ENCODE peak calls at places on chromosome 18, in ten cellular contexts. One of them, this sample, is unnamed.

GRCh38 chr18:63511285-63511684 is 30.9 kb upstream of the SERPINB12 start:
- DNase-seq in H1: peak; percentile 44
- DNase-seq in Calu3: peak; percentile 61
- DNase-seq in left ventricle myocardium inferior: no peak
- DNase-seq in RWPE1: peak; percentile 28
- DNase-seq in prostate gland: peak; percentile 22
- DNase-seq in AG10803: peak; percentile 57
- DNase-seq in cardiac fibroblast: peak; percentile 73
- DNase-seq in GM12865: peak; percentile 22
- DNase-seq in Peyer's patch: no peak
- DNase-seq in this sample: no peak

GRCh38 chr18:25231327-25231691 is 120.7 kb downstream of the ZNF521 start:
- DNase-seq in H1: no peak
- DNase-seq in RWPE1: no peak
- DNase-seq in prostate gland: no peak
- DNase-seq in GM12865: no peak
- DNase-seq in Calu3: no peak
- DNase-seq in Peyer's patch: no peak
- DNase-seq in AG10803: no peak
- DNase-seq in left ventricle myocardium inferior: no peak
- DNase-seq in cardiac fibroblast: no peak
- DNase-seq in this sample: no peak

GRCh38 chr18:74534981-74535649 is 815 bp downstream of the CNDP1 start:
- DNase-seq in GM12865: peak; percentile 66
- DNase-seq in H1: no peak
- DNase-seq in AG10803: no peak
- DNase-seq in Peyer's patch: no peak
- DNase-seq in prostate gland: no peak
- DNase-seq in cardiac fibroblast: no peak
- DNase-seq in left ventricle myocardium inferior: no peak
- DNase-seq in RWPE1: no peak
- DNase-seq in Calu3: no peak
- DNase-seq in this sample: no peak

GRCh38 chr18:59907172-59907571 is 7.4 kb downstream of the PMAIP1 start:
- DNase-seq in left ventricle myocardium inferior: no peak
- DNase-seq in AG10803: peak; percentile 8
- DNase-seq in prostate gland: no peak
- DNase-seq in Calu3: no peak
- DNase-seq in cardiac fibroblast: no peak
- DNase-seq in Peyer's patch: no peak
- DNase-seq in H1: no peak
- DNase-seq in GM12865: peak; percentile 65
- DNase-seq in RWPE1: no peak
- DNase-seq in this sample: no peak

GRCh38 chr18:9066358-9066757 is 36.1 kb upstream of the NDUFV2 start:
- DNase-seq in Calu3: no peak
- DNase-seq in GM12865: peak; percentile 89
- DNase-seq in H1: no peak
- DNase-seq in left ventricle myocardium inferior: no peak
- DNase-seq in cardiac fibroblast: no peak
- DNase-seq in Peyer's patch: no peak
- DNase-seq in AG10803: no peak
- DNase-seq in prostate gland: no peak
- DNase-seq in RWPE1: no peak
- DNase-seq in this sample: no peak

GRCh38 chr18:38368246-38368645 is 802.6 kb upstream of the CELF4 start:
- DNase-seq in left ventricle myocardium inferior: no peak
- DNase-seq in H1: no peak
- DNase-seq in cardiac fibroblast: no peak
- DNase-seq in AG10803: no peak
- DNase-seq in Calu3: no peak
- DNase-seq in prostate gland: no peak
- DNase-seq in Peyer's patch: no peak
- DNase-seq in GM12865: no peak
- DNase-seq in RWPE1: no peak
- DNase-seq in this sample: no peak

GRCh38 chr18:32378705-32379104 is 92.0 kb downstream of the GAREM1 start:
- DNase-seq in Peyer's patch: no peak
- DNase-seq in H1: no peak
- DNase-seq in left ventricle myocardium inferior: no peak
- DNase-seq in AG10803: no peak
- DNase-seq in GM12865: no peak
- DNase-seq in prostate gland: no peak
- DNase-seq in Calu3: no peak
- DNase-seq in RWPE1: peak; percentile 2
- DNase-seq in cardiac fibroblast: peak; percentile 91
- DNase-seq in this sample: no peak

GRCh38 chr18:61946449-61946848 is 53.6 kb upstream of the RNF152 start:
- DNase-seq in left ventricle myocardium inferior: no peak
- DNase-seq in RWPE1: no peak
- DNase-seq in prostate gland: no peak
- DNase-seq in cardiac fibroblast: peak; percentile 88
- DNase-seq in GM12865: no peak
- DNase-seq in Calu3: no peak
- DNase-seq in Peyer's patch: no peak
- DNase-seq in H1: no peak
- DNase-seq in AG10803: peak; percentile 71
- DNase-seq in this sample: no peak

GRCh38 chr18:24546304-24546703 is 85.9 kb downstream of the HRH4 start:
- DNase-seq in GM12865: no peak
- DNase-seq in AG10803: no peak
- DNase-seq in left ventricle myocardium inferior: no peak
- DNase-seq in prostate gland: no peak
- DNase-seq in H1: no peak
- DNase-seq in RWPE1: no peak
- DNase-seq in Peyer's patch: no peak
- DNase-seq in Calu3: no peak
- DNase-seq in cardiac fibroblast: peak; percentile 24
- DNase-seq in this sample: no peak

GRCh38 chr18:8162797-8163196 is 446.4 kb upstream of the RAB12 start:
- DNase-seq in AG10803: no peak
- DNase-seq in Calu3: no peak
- DNase-seq in Peyer's patch: no peak
- DNase-seq in GM12865: no peak
- DNase-seq in left ventricle myocardium inferior: no peak
- DNase-seq in prostate gland: peak; percentile 84
- DNase-seq in RWPE1: peak; percentile 12
- DNase-seq in H1: no peak
- DNase-seq in cardiac fibroblast: no peak
- DNase-seq in this sample: no peak

GRCh38 chr18:5892772-5893431 is 2.4 kb downstream of the TMEM200C start:
- DNase-seq in Calu3: no peak
- DNase-seq in prostate gland: no peak
- DNase-seq in AG10803: no peak
- DNase-seq in cardiac fibroblast: no peak
- DNase-seq in H1: no peak
- DNase-seq in RWPE1: no peak
- DNase-seq in left ventricle myocardium inferior: no peak
- DNase-seq in Peyer's patch: no peak
- DNase-seq in GM12865: no peak
- DNase-seq in this sample: no peak

GRCh38 chr18:34493099-34493544 is 217.0 kb upstream of the DTNA start:
- DNase-seq in Peyer's patch: peak; percentile 50
- DNase-seq in left ventricle myocardium inferior: peak; percentile 82
- DNase-seq in AG10803: peak; percentile 64
- DNase-seq in RWPE1: no peak
- DNase-seq in H1: peak; percentile 49
- DNase-seq in GM12865: peak; percentile 74
- DNase-seq in Calu3: peak; percentile 75
- DNase-seq in cardiac fibroblast: peak; percentile 74
- DNase-seq in prostate gland: peak; percentile 10
- DNase-seq in this sample: peak; percentile 92

GRCh38 chr18:44943201-44943881 is 262.7 kb downstream of the SETBP1 start:
- DNase-seq in RWPE1: no peak
- DNase-seq in H1: peak; percentile 39
- DNase-seq in left ventricle myocardium inferior: no peak
- DNase-seq in Peyer's patch: no peak
- DNase-seq in cardiac fibroblast: peak; percentile 9
- DNase-seq in prostate gland: no peak
- DNase-seq in GM12865: no peak
- DNase-seq in Calu3: no peak
- DNase-seq in AG10803: peak; percentile 93
- DNase-seq in this sample: no peak

DNA sequence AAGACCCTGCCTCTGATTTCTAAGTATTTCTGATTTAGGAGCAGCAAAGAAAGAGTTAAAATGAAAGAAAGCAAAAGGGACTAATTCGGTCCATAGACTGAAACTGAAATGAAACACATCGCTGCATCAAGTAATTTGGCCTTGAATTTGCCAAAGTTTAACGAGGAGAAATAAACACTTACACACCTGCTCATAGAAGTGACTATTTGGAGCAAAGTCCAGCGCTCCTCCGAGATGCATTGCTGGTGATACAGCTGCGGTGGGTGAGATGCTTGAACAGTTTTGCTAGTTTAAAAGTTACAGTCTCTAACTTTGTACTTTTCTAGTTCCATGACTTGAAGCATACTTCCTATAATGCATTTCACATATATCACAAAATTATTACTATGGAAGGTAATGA is 18.3 kb downstream of the GALR1 start:
- DNase-seq in Peyer's patch: no peak
- DNase-seq in left ventricle myocardium inferior: no peak
- DNase-seq in GM12865: no peak
- DNase-seq in AG10803: no peak
- DNase-seq in prostate gland: no peak
- DNase-seq in Calu3: no peak
- DNase-seq in cardiac fibroblast: no peak
- DNase-seq in H1: no peak
- DNase-seq in RWPE1: no peak
- DNase-seq in this sample: no peak
- TF ChIP-seq CTCF in Peyer's patch: no peak
- TF ChIP-seq CTCF in left ventricle myocardium inferior: no peak
- TF ChIP-seq CTCF in GM12865: no peak
- TF ChIP-seq CTCF in AG10803: no peak
- TF ChIP-seq CTCF in prostate gland: no peak
- TF ChIP-seq CTCF in Calu3: no peak
- TF ChIP-seq CTCF in cardiac fibroblast: no peak
- TF ChIP-seq CTCF in H1: no peak
- TF ChIP-seq CTCF in RWPE1: no peak
- TF ChIP-seq CTCF in this sample: no peak

GRCh38 chr18:36101943-36102342 is 27.2 kb downstream of the SLC39A6 start:
- DNase-seq in Peyer's patch: no peak
- DNase-seq in H1: no peak
- DNase-seq in prostate gland: no peak
- DNase-seq in cardiac fibroblast: no peak
- DNase-seq in Calu3: no peak
- DNase-seq in left ventricle myocardium inferior: no peak
- DNase-seq in AG10803: no peak
- DNase-seq in GM12865: no peak
- DNase-seq in RWPE1: no peak
- DNase-seq in this sample: no peak

GRCh38 chr18:36094431-36094830 is 27.1 kb upstream of the RPRD1A start:
- DNase-seq in RWPE1: no peak
- DNase-seq in Calu3: no peak
- DNase-seq in GM12865: no peak
- DNase-seq in prostate gland: peak; percentile 62
- DNase-seq in AG10803: no peak
- DNase-seq in cardiac fibroblast: no peak
- DNase-seq in H1: no peak
- DNase-seq in Peyer's patch: no peak
- DNase-seq in left ventricle myocardium inferior: no peak
- DNase-seq in this sample: no peak

GRCh38 chr18:36099311-36099710 is 29.8 kb downstream of the SLC39A6 start:
- DNase-seq in H1: no peak
- DNase-seq in Peyer's patch: no peak
- DNase-seq in GM12865: no peak
- DNase-seq in RWPE1: no peak
- DNase-seq in AG10803: no peak
- DNase-seq in left ventricle myocardium inferior: no peak
- DNase-seq in prostate gland: no peak
- DNase-seq in cardiac fibroblast: no peak
- DNase-seq in Calu3: no peak
- DNase-seq in this sample: no peak

GRCh38 chr18:36096955-36097354 is 29.6 kb upstream of the RPRD1A start:
- DNase-seq in RWPE1: no peak
- DNase-seq in H1: no peak
- DNase-seq in Peyer's patch: no peak
- DNase-seq in AG10803: no peak
- DNase-seq in GM12865: no peak
- DNase-seq in left ventricle myocardium inferior: no peak
- DNase-seq in Calu3: no peak
- DNase-seq in cardiac fibroblast: no peak
- DNase-seq in prostate gland: peak; percentile 69
- DNase-seq in this sample: no peak

GRCh38 chr18:36095936-36096519 is 28.7 kb upstream of the RPRD1A start:
- DNase-seq in Peyer's patch: no peak
- DNase-seq in Calu3: peak; percentile 5
- DNase-seq in cardiac fibroblast: peak; percentile 87
- DNase-seq in GM12865: peak; percentile 74
- DNase-seq in RWPE1: peak; percentile 17
- DNase-seq in H1: no peak
- DNase-seq in prostate gland: no peak
- DNase-seq in left ventricle myocardium inferior: no peak
- DNase-seq in AG10803: peak; percentile 76
- DNase-seq in this sample: no peak
- TF ChIP-seq CTCF in Peyer's patch: peak; percentile 56
- TF ChIP-seq CTCF in Calu3: peak; percentile 29
- TF ChIP-seq CTCF in cardiac fibroblast: peak; percentile 43
- TF ChIP-seq CTCF in GM12865: peak; percentile 35
- TF ChIP-seq CTCF in RWPE1: peak; percentile 62
- TF ChIP-seq CTCF in H1: no peak
- TF ChIP-seq CTCF in prostate gland: peak; percentile 65
- TF ChIP-seq CTCF in left ventricle myocardium inferior: peak; percentile 72
- TF ChIP-seq CTCF in AG10803: peak; percentile 67
- TF ChIP-seq CTCF in this sample: peak; percentile 92

GRCh38 chr18:58175122-58175687 is 131.2 kb downstream of the NEDD4L start:
- DNase-seq in prostate gland: no peak
- DNase-seq in GM12865: peak; percentile 15
- DNase-seq in RWPE1: no peak
- DNase-seq in left ventricle myocardium inferior: no peak
- DNase-seq in AG10803: no peak
- DNase-seq in cardiac fibroblast: no peak
- DNase-seq in H1: no peak
- DNase-seq in Peyer's patch: no peak
- DNase-seq in Calu3: no peak
- DNase-seq in this sample: no peak
- TF ChIP-seq CTCF in prostate gland: no peak
- TF ChIP-seq CTCF in GM12865: peak; percentile 24
- TF ChIP-seq CTCF in RWPE1: no peak
- TF ChIP-seq CTCF in left ventricle myocardium inferior: no peak
- TF ChIP-seq CTCF in AG10803: no peak
- TF ChIP-seq CTCF in cardiac fibroblast: no peak
- TF ChIP-seq CTCF in H1: peak; percentile 3
- TF ChIP-seq CTCF in Peyer's patch: no peak
- TF ChIP-seq CTCF in Calu3: peak; percentile 18
- TF ChIP-seq CTCF in this sample: no peak

DNA sequence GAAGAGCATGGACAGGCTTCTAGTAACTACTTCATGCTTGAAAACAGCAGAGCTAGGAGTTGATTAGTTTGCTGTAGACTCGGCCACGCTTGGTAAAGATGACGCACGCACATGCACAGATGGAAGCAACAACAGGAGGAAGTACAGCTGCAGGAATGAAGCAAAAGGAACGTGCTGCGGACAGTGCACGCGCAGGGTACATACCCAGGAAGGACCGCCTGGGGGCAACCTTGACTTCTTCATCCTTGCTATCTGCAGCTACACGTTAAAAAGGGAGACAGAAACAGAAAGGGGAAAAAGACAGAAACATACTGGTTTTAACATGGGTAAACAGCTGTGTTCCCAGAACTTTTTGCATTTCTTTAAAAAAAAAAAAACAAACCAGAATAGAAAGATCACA is 17.7 kb downstream of the SLC66A2 start:
- DNase-seq in Peyer's patch: peak; percentile 60
- DNase-seq in prostate gland: no peak
- DNase-seq in left ventricle myocardium inferior: no peak
- DNase-seq in H1: no peak
- DNase-seq in RWPE1: no peak
- DNase-seq in cardiac fibroblast: peak; percentile 58
- DNase-seq in GM12865: no peak
- DNase-seq in AG10803: peak; percentile 72
- DNase-seq in Calu3: no peak
- DNase-seq in this sample: peak; percentile 27
- TF ChIP-seq CTCF in Peyer's patch: no peak
- TF ChIP-seq CTCF in prostate gland: no peak
- TF ChIP-seq CTCF in left ventricle myocardium inferior: peak; percentile 39
- TF ChIP-seq CTCF in H1: peak; percentile 71
- TF ChIP-seq CTCF in RWPE1: no peak
- TF ChIP-seq CTCF in cardiac fibroblast: peak; percentile 28
- TF ChIP-seq CTCF in GM12865: no peak
- TF ChIP-seq CTCF in AG10803: peak; percentile 52
- TF ChIP-seq CTCF in Calu3: no peak
- TF ChIP-seq CTCF in this sample: peak; percentile 36